ENCODE peak calls at places on chromosome 19, in seven cellular contexts. B, N, V, Q, Z, L and P are unnamed samples.

GRCh38 chr19:53140351-53140750 is 7.6 kb upstream of the ZNF415 start:
- DNase-seq in B (no peak), N (no peak), V (no peak), Q (no peak), Z (no peak), L (no peak), P (no peak)

GRCh38 chr19:11693505-11694499 is 44.9 kb downstream of the ZNF823 start:
- DNase-seq in B (peak; percentile 85), N (no peak), V (no peak), Q (peak; percentile 57), Z (peak; percentile 64), L (no peak), P (no peak)

GRCh38 chr19:45368737-45369340 is 1.5 kb downstream of the ERCC2 start:
- DNase-seq in B (no peak), N (no peak), V (no peak), Q (no peak), Z (no peak), L (no peak), P (no peak)

GRCh38 chr19:44974809-44975347 is 19.7 kb downstream of the CLPTM1 start:
- DNase-seq in B (no peak), N (no peak), V (no peak), Q (no peak), Z (no peak), L (no peak), P (no peak)

GRCh38 chr19:46049597-46049996 is 8.8 kb upstream of the IGFL4 start:
- DNase-seq in B (no peak), N (no peak), V (no peak), Q (peak; percentile 81), Z (peak; percentile 38), L (no peak), P (no peak)

GRCh38 chr19:33063356-33064116 is 1.2 kb downstream of the RHPN2 start:
- DNase-seq in B (no peak), N (no peak), V (peak; percentile 77), Q (peak; percentile 60), Z (no peak), L (peak; percentile 73), P (no peak)

GRCh38 chr19:18763674-18764590 is 27.2 kb downstream of the COMP start:
- DNase-seq in B (no peak), N (peak; percentile 88), V (peak; percentile 82), Q (no peak), Z (peak; percentile 71), L (no peak), P (no peak)

GRCh38 chr19:28836366-28836765 is 376.6 kb downstream of the UQCRFS1 start:
- DNase-seq in B (no peak), N (no peak), V (no peak), Q (no peak), Z (no peak), L (no peak), P (no peak)

GRCh38 chr19:46081928-46082727 is 41.3 kb upstream of the IGFL4 start:
- DNase-seq in B (peak; percentile 41), N (no peak), V (no peak), Q (no peak), Z (peak; percentile 36), L (no peak), P (no peak)

GRCh38 chr19:6952956-6953355 is 65.6 kb downstream of the ADGRE1 start:
- DNase-seq in B (no peak), N (no peak), V (no peak), Q (no peak), Z (peak; percentile 4), L (no peak), P (no peak)

GRCh38 chr19:10289167-10289835 is 451 bp upstream of the ICAM5 start:
- DNase-seq in B (peak; percentile 53), N (no peak), V (peak; percentile 92), Q (peak; percentile 93), Z (peak; percentile 94), L (peak; percentile 37), P (peak; percentile 87)

GRCh38 chr19:20171285-20171684 is 4.3 kb downstream of the ZNF486 start:
- DNase-seq in B (no peak), N (no peak), V (no peak), Q (no peak), Z (no peak), L (no peak), P (no peak)

GRCh38 chr19:39677931-39678889 is 22.5 kb downstream of the LGALS16 start:
- DNase-seq in B (peak; percentile 71), N (peak; percentile 24), V (no peak), Q (no peak), Z (no peak), L (peak; percentile 62), P (no peak)

GRCh38 chr19:16548956-16549355 is 6.7 kb upstream of the CHERP start:
- DNase-seq in B (no peak), N (no peak), V (no peak), Q (no peak), Z (no peak), L (no peak), P (no peak)
- TF ChIP-seq POLR2AphosphoS5 in B (no peak), N (no peak), V (no peak), Q (no peak), Z (no peak), L (no peak), P (no peak)

GRCh38 chr19:5106971-5107370 is 138.1 kb downstream of the KDM4B start:
- DNase-seq in B (no peak), N (no peak), V (peak; percentile 76), Q (no peak), Z (no peak), L (no peak), P (no peak)

GRCh38 chr19:5103812-5104410 is 135.0 kb downstream of the KDM4B start:
- DNase-seq in B (no peak), N (no peak), V (peak; percentile 56), Q (no peak), Z (no peak), L (no peak), P (no peak)

GRCh38 chr19:5103061-5103701 is 134.3 kb downstream of the KDM4B start:
- DNase-seq in B (no peak), N (no peak), V (peak; percentile 68), Q (no peak), Z (no peak), L (peak; percentile 84), P (no peak)

GRCh38 chr19:5106361-5106760 is 137.4 kb downstream of the KDM4B start:
- DNase-seq in B (no peak), N (no peak), V (peak; percentile 57), Q (no peak), Z (no peak), L (no peak), P (no peak)

GRCh38 chr19:5104871-5105351 is 136.0 kb downstream of the KDM4B start:
- DNase-seq in B (peak; percentile 35), N (no peak), V (peak; percentile 68), Q (no peak), Z (no peak), L (no peak), P (no peak)
- TF ChIP-seq POLR2A in B (no peak), N (no peak), V (no peak), Q (no peak), Z (no peak), L (no peak), P (no peak)

GRCh38 chr19:27795369-27795768 is 1417.6 kb downstream of the UQCRFS1 start:
- DNase-seq in B (no peak), N (no peak), V (no peak), Q (no peak), Z (no peak), L (no peak), P (peak; percentile 72)

GRCh38 chr19:27794444-27795042 is 1418.4 kb downstream of the UQCRFS1 start:
- DNase-seq in B (peak; percentile 16), N (no peak), V (peak; percentile 61), Q (peak; percentile 61), Z (peak; percentile 45), L (no peak), P (peak; percentile 86)

GRCh38 chr19:27793128-27793643 is 1419.8 kb downstream of the UQCRFS1 start:
- DNase-seq in B (peak; percentile 87), N (peak; percentile 87), V (peak; percentile 54), Q (peak; percentile 83), Z (peak; percentile 84), L (peak; percentile 71), P (peak; percentile 90)

GRCh38 chr19:27792576-27793127 is 1420.3 kb downstream of the UQCRFS1 start:
- DNase-seq in B (no peak), N (no peak), V (no peak), Q (no peak), Z (no peak), L (no peak), P (no peak)

GRCh38 chr19:27793644-27794443 is 1419.1 kb downstream of the UQCRFS1 start:
- DNase-seq in B (peak; percentile 92), N (peak; percentile 90), V (peak; percentile 96), Q (peak; percentile 88), Z (peak; percentile 95), L (peak; percentile 92), P (peak; percentile 99)
- TF ChIP-seq POLR2AphosphoS5 in B (peak; percentile 77), N (peak; percentile 55), V (peak; percentile 49), Q (no peak), Z (peak; percentile 62), L (peak; percentile 91), P (peak; percentile 93)

GRCh38 chr19:41570639-41571112 is 5.3 kb upstream of the CEACAM21 start:
- DNase-seq in B (peak; percentile 59), N (peak; percentile 57), V (no peak), Q (peak; percentile 84), Z (peak; percentile 88), L (peak; percentile 86), P (peak; percentile 97)
- TF ChIP-seq POLR2A in B (no peak), N (no peak), V (no peak), Q (no peak), Z (no peak), L (no peak), P (no peak)

GRCh38 chr19:4368128-4368820 is 24.9 kb downstream of the MPND start:
- DNase-seq in B (no peak), N (no peak), V (peak; percentile 70), Q (peak; percentile 45), Z (no peak), L (no peak), P (no peak)
- TF ChIP-seq POLR2AphosphoS5 in B (no peak), N (no peak), V (no peak), Q (no peak), Z (no peak), L (no peak), P (peak; percentile 44)

DNA sequence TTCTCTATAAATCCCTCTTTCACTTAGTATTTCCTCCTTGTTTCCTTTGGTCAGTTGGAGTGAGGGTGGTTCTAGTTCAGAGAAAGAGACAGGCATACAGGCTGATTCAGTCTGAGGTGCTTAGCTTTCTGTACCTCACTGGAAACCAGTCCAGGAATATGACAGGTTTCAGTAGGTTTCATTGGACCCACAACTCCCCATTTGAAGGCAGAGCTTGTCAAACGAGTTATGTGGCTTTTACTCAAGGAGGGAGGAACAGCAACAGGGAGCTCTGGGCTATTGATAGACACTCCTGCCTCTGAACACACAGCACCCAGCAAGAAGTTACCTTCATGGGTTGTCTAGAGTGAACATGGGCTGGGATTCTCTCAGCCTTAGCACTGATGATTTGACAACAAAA is 14.5 kb downstream of the ACTN4 start:
- DNase-seq in B (no peak), N (peak; percentile 88), V (no peak), Q (no peak), Z (no peak), L (peak; percentile 69), P (no peak)
- TF ChIP-seq POLR2A in B (no peak), N (peak; percentile 10), V (peak; percentile 53), Q (no peak), Z (no peak), L (no peak), P (no peak)